ENCODE peak calls at places on chromosomes 4 and X, in six cellular contexts. Z is HCT116, H is GM12878, U is K562, L is HepG2, N is SK-N-SH. O is an unnamed sample.

GRCh38 chr4:16117164-16117563 is 33.3 kb upstream of the PROM1 start:
- DNase-seq in L (no peak), H (no peak), Z (no peak), U (no peak), N (no peak), O (no peak)

GRCh38 chr4:184274288-184274951 is 56.7 kb upstream of the ENPP6 start:
- DNase-seq in Z (no peak), U (no peak), L (no peak), N (no peak), H (no peak), O (no peak)

GRCh38 chrX:140710710-140711109 is 1.2 kb downstream of the LINC00632 start:
- DNase-seq in N (peak; percentile 30), H (no peak), Z (no peak), L (no peak), U (no peak), O (peak; percentile 16)

GRCh38 chrX:69079278-69079677 is 86.0 kb downstream of the PJA1 start:
- DNase-seq in H (no peak), U (no peak), L (no peak), Z (no peak), N (no peak), O (no peak)

GRCh38 chr4:153804742-153805141 is 15.9 kb upstream of the SFRP2 start:
- DNase-seq in L (no peak), Z (no peak), U (no peak), N (no peak), H (no peak), O (no peak)

GRCh38 chrX:110145854-110146253 is 142.9 kb downstream of the TMEM164 start:
- DNase-seq in H (no peak), L (no peak), Z (no peak), N (peak; percentile 23), U (peak; percentile 19), O (peak; percentile 35)

GRCh38 chr4:138186264-138186663 is 55.9 kb downstream of the SLC7A11 start:
- DNase-seq in Z (no peak), U (no peak), H (no peak), L (no peak), N (no peak), O (no peak)

GRCh38 chrX:123720486-123720885 is 12.4 kb downstream of the THOC2 start:
- DNase-seq in Z (no peak), H (no peak), U (no peak), L (no peak), N (no peak), O (no peak)

GRCh38 chrX:17826609-17827496 is 34.2 kb downstream of the RAI2 start:
- DNase-seq in Z (no peak), N (no peak), U (no peak), L (no peak), H (no peak), O (no peak)

GRCh38 chr4:87839309-87839946 is 6.7 kb downstream of the MEPE start:
- DNase-seq in L (no peak), H (no peak), N (no peak), U (peak; percentile 25), Z (no peak), O (peak; percentile 73)

GRCh38 chr4:137125011-137125410 is 407.3 kb downstream of the PCDH18 start:
- DNase-seq in H (no peak), U (no peak), N (no peak), Z (peak; percentile 22), L (no peak), O (no peak)
- H3K27ac ChIP-seq in H (no peak overlapping the region), U (no peak overlapping the region), N (no peak overlapping the region), Z (no peak overlapping the region), L (no peak overlapping the region), O (no peak overlapping the region)

DNA sequence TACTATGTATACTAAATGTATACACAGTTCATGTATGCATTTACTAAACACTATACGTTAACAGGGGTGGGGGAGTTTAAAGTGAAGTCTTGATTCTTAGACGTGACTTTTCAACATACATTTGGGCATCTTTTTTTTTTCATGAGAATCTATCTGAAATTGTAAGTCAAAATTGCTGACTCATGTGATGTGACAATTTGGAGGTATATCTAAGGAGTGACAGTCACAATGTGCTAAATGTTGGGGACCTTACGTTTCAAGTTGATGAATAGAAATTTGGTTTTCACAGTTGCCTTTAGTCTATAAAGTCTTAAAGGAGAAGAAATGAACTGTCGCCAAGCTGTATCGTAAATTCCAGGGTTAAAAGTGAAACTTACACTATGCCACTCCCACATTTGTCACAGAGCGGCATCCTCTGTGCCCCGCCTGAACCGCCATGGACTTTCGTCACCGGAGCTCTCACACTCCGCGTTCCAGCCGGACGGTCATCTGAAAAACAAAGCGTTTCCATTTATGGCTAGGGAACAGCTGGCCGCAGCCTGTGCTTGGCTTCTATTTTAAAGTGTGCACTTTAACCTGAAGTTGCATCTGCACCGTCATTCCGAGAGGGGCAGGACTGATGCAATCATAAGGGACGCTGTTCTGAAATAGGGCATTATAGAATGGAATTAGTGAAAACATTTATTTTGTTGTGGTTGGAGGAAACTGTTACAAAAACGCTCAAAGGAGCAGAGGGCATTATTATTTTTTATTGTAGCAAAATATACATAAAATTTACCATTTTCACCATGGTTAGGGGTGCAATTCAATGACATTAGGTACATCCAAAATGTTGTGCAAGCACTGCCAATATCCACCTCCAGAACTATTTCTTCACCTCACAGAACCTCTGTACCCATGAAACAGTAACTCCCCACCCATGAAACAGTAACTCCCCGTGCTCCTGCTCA is 30.9 kb downstream of the PDLIM3 start:
- DNase-seq in N (no peak), Z (peak; percentile 74), L (peak; percentile 95), U (peak; percentile 35), H (no peak), O (no peak)
- H2AFZ ChIP-seq in N (no peak overlapping the region), Z (peak overlapping the region; percentile 99), L (no peak overlapping the region), U (peak overlapping the region; percentile 82), H (no peak overlapping the region), O (no peak overlapping the region)

DNA sequence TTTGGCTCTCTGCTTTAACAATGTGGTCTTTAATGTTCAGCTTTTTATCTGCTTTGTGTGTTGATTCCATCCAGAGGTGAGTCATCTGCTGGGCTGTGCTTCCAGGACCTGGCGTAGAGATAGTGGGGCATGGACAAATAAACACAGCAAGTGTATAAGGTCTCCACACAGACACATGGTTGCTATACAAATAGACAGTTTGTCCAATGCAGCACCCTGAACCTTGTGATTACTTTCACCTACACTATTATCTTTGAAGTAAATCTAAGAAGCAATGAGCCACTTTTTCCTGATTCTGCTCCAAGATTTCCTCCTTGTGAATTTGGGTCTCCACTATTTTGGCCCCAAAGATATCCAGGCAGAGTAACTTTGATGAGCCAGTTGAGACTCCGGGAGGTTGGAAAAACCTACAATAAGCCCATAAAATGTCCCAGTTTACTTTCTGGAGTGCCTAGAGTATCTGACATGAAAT is 12.1 kb downstream of the PPARGC1A start:
- DNase-seq in Z (no peak), U (no peak), H (no peak), L (peak; percentile 97), N (no peak), O (no peak)
- TF ChIP-seq REST in Z (no peak), U (no peak), H (no peak), L (peak; percentile 41), N (no peak), O (no peak)

GRCh38 chr4:6990661-6991060 is 52.5 kb upstream of the TADA2B start:
- DNase-seq in U (no peak), L (no peak), H (no peak), N (no peak), Z (no peak), O (no peak)

GRCh38 chr4:6991771-6992557 is 51.2 kb upstream of the TADA2B start:
- DNase-seq in H (no peak), Z (no peak), U (no peak), N (peak; percentile 38), L (no peak), O (no peak)

GRCh38 chr4:6991249-6991648 is 51.9 kb upstream of the TADA2B start:
- DNase-seq in N (no peak), Z (no peak), H (no peak), U (no peak), L (no peak), O (no peak)

GRCh38 chr4:6996481-6996880 is 46.7 kb upstream of the TADA2B start:
- DNase-seq in L (no peak), H (no peak), N (no peak), Z (no peak), U (no peak), O (no peak)

DNA sequence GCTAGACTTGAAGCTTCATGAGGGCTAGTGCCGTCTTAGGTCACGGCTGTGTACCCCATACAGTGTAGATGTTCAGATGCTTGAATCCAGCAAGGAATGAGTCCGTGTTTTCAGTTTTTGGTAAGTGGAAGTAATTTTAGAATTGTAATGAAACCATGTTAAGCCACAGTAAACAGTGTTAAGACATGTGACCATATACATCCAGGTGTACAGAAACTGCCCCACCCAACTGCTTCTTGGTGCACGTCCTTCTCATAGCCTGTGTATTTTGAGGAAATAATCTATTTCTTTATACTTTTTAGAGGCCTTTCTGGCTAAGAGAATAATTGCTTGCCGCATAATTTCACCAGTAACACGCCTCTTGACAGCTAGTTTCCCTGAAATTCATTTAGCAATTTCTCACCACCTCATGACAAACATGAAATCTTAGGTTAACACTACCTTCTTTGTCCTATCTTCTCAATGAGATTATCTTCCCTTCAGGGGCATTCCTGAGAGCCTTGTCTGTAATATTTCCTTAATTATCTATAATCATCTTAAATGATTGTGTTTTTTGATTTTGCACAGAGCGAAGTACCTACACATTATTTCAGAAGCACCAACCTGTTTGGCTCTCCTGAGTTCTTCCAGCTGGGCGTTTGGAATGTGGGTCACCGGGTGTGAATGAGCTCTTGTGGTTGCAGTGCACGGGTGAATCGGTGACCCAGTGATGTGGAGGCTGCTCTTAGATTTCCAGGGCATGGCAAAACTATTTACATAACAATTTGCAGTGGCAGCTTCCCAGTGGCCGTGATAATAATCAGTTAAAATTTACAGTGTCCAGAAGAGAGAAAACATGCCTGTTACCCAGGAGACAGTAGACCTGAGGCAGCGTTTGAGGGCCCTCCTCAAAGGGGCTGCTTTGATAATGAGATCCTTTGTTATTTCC is 50.2 kb upstream of the TADA2B start:
- DNase-seq in N (peak; percentile 75), L (no peak), Z (no peak), H (no peak), U (no peak), O (no peak)
- H3K27ac ChIP-seq in N (peak overlapping the region; percentile 51), L (no peak overlapping the region), Z (no peak overlapping the region), H (peak overlapping the region; percentile 56), U (no peak overlapping the region), O (no peak overlapping the region)

GRCh38 chr4:147599764-147600163 is 17.4 kb upstream of the TMEM184C start:
- DNase-seq in U (no peak), N (no peak), H (no peak), Z (no peak), L (no peak), O (no peak)

GRCh38 chr4:147596976-147597375 is 20.2 kb upstream of the TMEM184C start:
- DNase-seq in N (no peak), U (no peak), H (no peak), Z (no peak), L (no peak), O (no peak)

GRCh38 chr4:147597561-147597960 is 19.6 kb upstream of the TMEM184C start:
- DNase-seq in Z (no peak), N (no peak), U (no peak), H (no peak), L (no peak), O (no peak)

GRCh38 chr4:147596377-147596776 is 20.8 kb upstream of the TMEM184C start:
- DNase-seq in U (no peak), H (no peak), L (no peak), N (no peak), Z (peak; percentile 7), O (no peak)

GRCh38 chr4:147599206-147599605 is 18.0 kb upstream of the TMEM184C start:
- DNase-seq in H (no peak), N (no peak), L (no peak), Z (no peak), U (no peak), O (no peak)
- H2AFZ ChIP-seq in H (no peak overlapping the region), N (no peak overlapping the region), L (no peak overlapping the region), Z (no peak overlapping the region), U (no peak overlapping the region), O (peak overlapping the region; percentile 69)